ENCODE peak calls at places on chromosome 14, in eight cellular contexts. One of them, this sample, is unnamed.

GRCh38 chr14:25836647-25837046 is 761.2 kb downstream of the NOVA1 start:
- DNase-seq in GM13977: no peak
- DNase-seq in CD8-positive, alpha-beta memory T cell: no peak
- DNase-seq in A172: no peak
- DNase-seq in hypothalamus: no peak
- DNase-seq in GM23248: no peak
- DNase-seq in RWPE1: no peak
- DNase-seq in mucosa of descending colon: no peak
- DNase-seq in this sample: no peak

GRCh38 chr14:75438486-75439080 is 10.8 kb downstream of the JDP2 start:
- DNase-seq in GM13977: no peak
- DNase-seq in CD8-positive, alpha-beta memory T cell: no peak
- DNase-seq in A172: no peak
- DNase-seq in hypothalamus: no peak
- DNase-seq in GM23248: no peak
- DNase-seq in RWPE1: no peak
- DNase-seq in mucosa of descending colon: no peak
- DNase-seq in this sample: no peak

GRCh38 chr14:47044841-47045240 is 393.3 kb upstream of the RPL10L start:
- DNase-seq in GM13977: no peak
- DNase-seq in CD8-positive, alpha-beta memory T cell: no peak
- DNase-seq in A172: peak
- DNase-seq in hypothalamus: no peak
- DNase-seq in GM23248: no peak
- DNase-seq in RWPE1: no peak
- DNase-seq in mucosa of descending colon: no peak
- DNase-seq in this sample: no peak

GRCh38 chr14:35134329-35135123 is 12.2 kb downstream of the PRORP start:
- DNase-seq in GM13977: no peak
- DNase-seq in CD8-positive, alpha-beta memory T cell: no peak
- DNase-seq in A172: no peak
- DNase-seq in hypothalamus: no peak
- DNase-seq in GM23248: no peak
- DNase-seq in RWPE1: no peak
- DNase-seq in mucosa of descending colon: no peak
- DNase-seq in this sample: no peak

GRCh38 chr14:89004195-89004594 is 179.7 kb downstream of the TTC8 start:
- DNase-seq in GM13977: no peak
- DNase-seq in CD8-positive, alpha-beta memory T cell: no peak
- DNase-seq in A172: no peak
- DNase-seq in hypothalamus: no peak
- DNase-seq in GM23248: peak
- DNase-seq in RWPE1: no peak
- DNase-seq in mucosa of descending colon: no peak
- DNase-seq in this sample: no peak

GRCh38 chr14:70812124-70812818 is 3.0 kb upstream of the MAP3K9 start:
- DNase-seq in GM13977: no peak
- DNase-seq in CD8-positive, alpha-beta memory T cell: no peak
- DNase-seq in A172: no peak
- DNase-seq in hypothalamus: no peak
- DNase-seq in GM23248: no peak
- DNase-seq in RWPE1: no peak
- DNase-seq in mucosa of descending colon: no peak
- DNase-seq in this sample: no peak

GRCh38 chr14:74019743-74020142 is 594 bp downstream of the BBOF1 start:
- DNase-seq in GM13977: no peak
- DNase-seq in CD8-positive, alpha-beta memory T cell: no peak
- DNase-seq in A172: peak
- DNase-seq in hypothalamus: no peak
- DNase-seq in GM23248: peak
- DNase-seq in RWPE1: no peak
- DNase-seq in mucosa of descending colon: no peak
- DNase-seq in this sample: peak

GRCh38 chr14:76644875-76645518 is 116.3 kb upstream of the VASH1 start:
- DNase-seq in GM13977: peak
- DNase-seq in CD8-positive, alpha-beta memory T cell: no peak
- DNase-seq in A172: peak
- DNase-seq in hypothalamus: peak
- DNase-seq in GM23248: peak
- DNase-seq in RWPE1: peak
- DNase-seq in mucosa of descending colon: peak
- DNase-seq in this sample: no peak

GRCh38 chr14:33679461-33680225 is 271.2 kb downstream of the EGLN3 start:
- DNase-seq in GM13977: no peak
- DNase-seq in CD8-positive, alpha-beta memory T cell: no peak
- DNase-seq in A172: peak
- DNase-seq in hypothalamus: no peak
- DNase-seq in GM23248: peak
- DNase-seq in RWPE1: peak
- DNase-seq in mucosa of descending colon: no peak
- DNase-seq in this sample: no peak

GRCh38 chr14:100398044-100398443 is 74.9 kb downstream of the SLC25A47 start:
- DNase-seq in GM13977: no peak
- DNase-seq in CD8-positive, alpha-beta memory T cell: no peak
- DNase-seq in A172: no peak
- DNase-seq in hypothalamus: no peak
- DNase-seq in GM23248: no peak
- DNase-seq in RWPE1: peak
- DNase-seq in mucosa of descending colon: peak
- DNase-seq in this sample: no peak

GRCh38 chr14:104966261-104967143 is 11.7 kb downstream of the AHNAK2 start:
- DNase-seq in GM13977: no peak
- DNase-seq in CD8-positive, alpha-beta memory T cell: no peak
- DNase-seq in A172: no peak
- DNase-seq in hypothalamus: no peak
- DNase-seq in GM23248: no peak
- DNase-seq in RWPE1: no peak
- DNase-seq in mucosa of descending colon: no peak
- DNase-seq in this sample: no peak

GRCh38 chr14:78598046-78598652 is 428.0 kb downstream of the NRXN3 start:
- DNase-seq in GM13977: peak
- DNase-seq in CD8-positive, alpha-beta memory T cell: no peak
- DNase-seq in A172: peak
- DNase-seq in hypothalamus: peak
- DNase-seq in GM23248: peak
- DNase-seq in RWPE1: peak
- DNase-seq in mucosa of descending colon: peak
- DNase-seq in this sample: peak

GRCh38 chr14:65164825-65165135 is 62.5 kb upstream of the MAX start:
- DNase-seq in GM13977: no peak
- DNase-seq in CD8-positive, alpha-beta memory T cell: no peak
- DNase-seq in A172: no peak
- DNase-seq in hypothalamus: no peak
- DNase-seq in GM23248: no peak
- DNase-seq in RWPE1: no peak
- DNase-seq in mucosa of descending colon: no peak
- DNase-seq in this sample: no peak

GRCh38 chr14:89681086-89682018 is 264.3 kb upstream of the FOXN3 start:
- DNase-seq in GM13977: peak
- DNase-seq in CD8-positive, alpha-beta memory T cell: no peak
- DNase-seq in A172: no peak
- DNase-seq in hypothalamus: peak
- DNase-seq in GM23248: no peak
- DNase-seq in RWPE1: no peak
- DNase-seq in mucosa of descending colon: no peak
- DNase-seq in this sample: no peak

GRCh38 chr14:93954900-93955891 is 21.2 kb downstream of the ASB2 start:
- DNase-seq in GM13977: peak
- DNase-seq in CD8-positive, alpha-beta memory T cell: peak
- DNase-seq in A172: no peak
- DNase-seq in hypothalamus: no peak
- DNase-seq in GM23248: no peak
- DNase-seq in RWPE1: no peak
- DNase-seq in mucosa of descending colon: peak
- DNase-seq in this sample: no peak